ENCODE peak calls at places on chromosome 7, in four cellular contexts. O is H9, P is GM20000, V is neural crest cell. N is an unnamed sample.

GRCh38 chr7:6271091-6271658 is 1.2 kb downstream of the CYTH3 start:
- DNase-seq in V (no peak), P (peak; percentile 48), O (peak; percentile 41), N (no peak)

GRCh38 chr7:150325110-150325611 is 1.8 kb upstream of the ACTR3C start:
- DNase-seq in P (no peak), O (no peak), V (no peak), N (no peak)

GRCh38 chr7:142379445-142379844 is 121.6 kb upstream of the PRSS58 start:
- DNase-seq in P (no peak), V (no peak), O (no peak), N (no peak)

GRCh38 chr7:11427686-11428273 is 404.2 kb downstream of the THSD7A start:
- DNase-seq in O (no peak), P (peak; percentile 37), V (no peak), N (no peak)

GRCh38 chr7:41247128-41247865 is 455.6 kb downstream of the INHBA start:
- DNase-seq in V (no peak), O (no peak), P (no peak), N (no peak)

GRCh38 chr7:155979566-155979965 is 167.3 kb upstream of the SHH start:
- DNase-seq in P (no peak), O (no peak), V (no peak), N (no peak)

GRCh38 chr7:118327179-118327578 is 102.7 kb downstream of the ANKRD7 start:
- DNase-seq in O (no peak), V (no peak), P (no peak), N (no peak)

GRCh38 chr7:127717502-127718125 is 65.6 kb downstream of the SND1 start:
- DNase-seq in V (no peak), O (no peak), P (no peak), N (no peak)

GRCh38 chr7:74217455-74218342 is 7.9 kb downstream of the LAT2 start:
- DNase-seq in O (no peak), V (no peak), P (peak; percentile 63), N (no peak)

GRCh38 chr7:17552952-17553351 is 254.5 kb downstream of the AHR start:
- DNase-seq in P (no peak), V (no peak), O (no peak), N (no peak)

GRCh38 chr7:148299335-148299734 is 291.2 kb upstream of the C7orf33 start:
- DNase-seq in P (no peak), V (no peak), O (no peak), N (no peak)

GRCh38 chr7:64997164-64997908 is 6.5 kb upstream of the ZNF117 start:
- DNase-seq in P (no peak), V (no peak), O (no peak), N (no peak)

GRCh38 chr7:26863504-26864308 is 684 bp downstream of the SKAP2 start:
- DNase-seq in P (peak; percentile 31), V (peak; percentile 25), O (no peak), N (no peak)

GRCh38 chr7:27303021-27303420 is 60.4 kb downstream of the EVX1 start:
- DNase-seq in O (no peak), V (no peak), P (no peak), N (no peak)

GRCh38 chr7:90061077-90061476 is 93.2 kb upstream of the STEAP1 start:
- DNase-seq in V (no peak), O (no peak), P (no peak), N (no peak)

GRCh38 chr7:36937754-36938551 is 213.7 kb upstream of the AOAH start:
- DNase-seq in O (no peak), V (no peak), P (no peak), N (no peak)

GRCh38 chr7:150631866-150632864 is at the start of gene GIMAP6:
- DNase-seq in O (no peak), P (peak; percentile 53), V (no peak), N (no peak)

GRCh38 chr7:142519077-142519789 is 230.0 kb upstream of the PRSS1 start:
- DNase-seq in O (no peak), V (no peak), P (no peak), N (no peak)

GRCh38 chr7:130154501-130155317 is 50.5 kb downstream of the TMEM209 start:
- DNase-seq in P (no peak), V (no peak), O (peak; percentile 76), N (no peak)

GRCh38 chr7:33719059-33719581 is 186.2 kb upstream of the BMPER start:
- DNase-seq in P (no peak), O (no peak), V (no peak), N (no peak)

GRCh38 chr7:112877671-112878460 is 87.7 kb upstream of the TMEM168 start:
- DNase-seq in V (no peak), O (no peak), P (no peak), N (no peak)

GRCh38 chr7:63093481-63093880 is 905.2 kb upstream of the ZNF722 start:
- DNase-seq in O (no peak), P (no peak), V (no peak), N (no peak)

GRCh38 chr7:135213831-135214230 is 2.5 kb upstream of the WDR91 start:
- DNase-seq in V (no peak), O (no peak), P (no peak), N (no peak)

GRCh38 chr7:158829021-158829341 is 328 bp downstream of the ESYT2 start:
- DNase-seq in P (peak; percentile 84), O (peak; percentile 43), V (peak; percentile 48), N (peak; percentile 39)

GRCh38 chr7:6480323-6480660 is 32.5 kb upstream of the DAGLB start:
- DNase-seq in P (no peak), O (no peak), V (no peak), N (no peak)

GRCh38 chr7:23615331-23615730 is 18.1 kb downstream of the CCDC126 start:
- DNase-seq in O (no peak), P (no peak), V (no peak), N (no peak)

GRCh38 chr7:116772423-116772852 is 89.9 kb upstream of the CAPZA2 start:
- DNase-seq in O (no peak), P (no peak), V (no peak), N (no peak)

GRCh38 chr7:44278451-44279161 is 46.8 kb downstream of the CAMK2B start:
- DNase-seq in O (peak; percentile 18), V (no peak), P (no peak), N (no peak)

GRCh38 chr7:147759327-147759943 is 831.1 kb upstream of the C7orf33 start:
- DNase-seq in P (no peak), O (no peak), V (no peak), N (no peak)

GRCh38 chr7:111330235-111330523 is 232.1 kb downstream of the IMMP2L start:
- DNase-seq in V (no peak), P (no peak), O (no peak), N (no peak)

GRCh38 chr7:111324228-111324627 is 233.3 kb downstream of the LRRN3 start:
- DNase-seq in V (no peak), O (no peak), P (peak; percentile 2), N (no peak)

GRCh38 chr7:111333010-111333409 is 229.3 kb downstream of the IMMP2L start:
- DNase-seq in V (no peak), O (no peak), P (no peak), N (no peak)

DNA sequence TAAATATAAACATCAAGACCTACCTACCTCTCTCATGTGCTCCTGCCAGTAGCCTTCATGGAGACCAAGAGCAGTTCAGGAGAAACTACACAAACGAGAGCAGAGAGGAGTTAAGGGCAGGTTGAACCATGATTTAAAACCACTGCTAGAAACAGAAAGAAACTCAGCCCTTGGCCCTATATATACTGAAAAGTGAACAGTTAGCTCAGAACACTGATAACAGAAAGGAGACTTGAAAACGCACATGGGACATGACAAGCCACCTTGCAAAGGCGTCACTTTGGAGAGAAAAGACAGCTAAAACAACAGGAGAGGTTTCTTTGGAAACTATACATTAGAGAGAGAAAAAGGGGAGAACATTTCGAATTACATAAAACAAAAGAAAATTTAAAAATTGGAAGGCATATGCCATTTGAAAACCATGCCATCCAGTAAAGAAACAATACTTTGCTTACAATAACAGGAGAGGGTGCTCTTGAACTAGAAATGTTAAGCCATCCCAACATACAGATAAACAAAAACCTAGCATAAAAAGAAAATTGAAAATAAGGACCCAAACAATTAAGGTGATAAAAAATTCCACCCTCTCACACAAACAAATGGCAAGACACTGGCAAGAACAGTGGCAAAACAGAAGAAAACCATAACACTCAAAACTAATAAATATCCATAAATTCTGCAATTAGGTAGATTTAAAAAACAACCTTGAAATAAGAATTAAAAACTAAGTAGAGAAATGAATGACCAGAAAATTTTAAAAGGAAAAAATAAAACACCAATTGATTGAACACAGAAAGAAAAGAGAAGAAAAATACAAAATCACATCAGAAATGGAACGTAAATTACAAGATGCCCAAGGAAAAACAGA is 232.7 kb downstream of the IMMP2L start:
- DNase-seq in V (no peak), O (no peak), P (no peak), N (no peak)
- TF ChIP-seq CTCF in V (no peak), O (peak; percentile 44), P (no peak), N (no peak)

DNA sequence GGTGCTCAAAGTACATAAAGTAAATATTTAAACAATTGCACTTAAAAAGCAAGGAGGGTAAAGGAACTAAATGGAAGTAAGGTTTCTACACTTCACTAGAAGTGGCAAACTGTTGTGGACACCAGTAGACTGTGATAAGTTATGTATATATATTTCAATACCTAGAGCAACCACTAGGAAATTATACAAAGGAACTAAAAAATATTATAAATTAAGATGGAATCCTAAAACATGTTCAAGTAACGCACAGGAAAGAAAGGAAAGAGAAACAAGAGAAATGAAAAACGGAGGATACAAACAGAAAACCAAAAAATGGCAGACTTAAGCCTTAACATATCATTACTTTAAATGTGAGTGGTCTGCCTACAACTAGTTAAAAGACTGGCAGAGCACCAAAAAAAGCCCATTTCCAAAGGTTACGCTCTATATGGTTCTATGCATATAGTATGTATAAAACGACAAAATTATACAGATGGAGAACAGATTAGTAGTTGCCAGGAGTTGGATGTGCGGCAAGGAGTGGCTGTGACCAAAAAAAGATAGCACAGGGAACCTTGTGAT is 19.0 kb downstream of the VPS41 start:
- DNase-seq in O (no peak), V (no peak), P (no peak), N (no peak)
- TF ChIP-seq CTCF in O (peak; percentile 44), V (peak; percentile 59), P (no peak), N (peak; percentile 36)

GRCh38 chr7:119861385-119861784 is 411.6 kb upstream of the KCND2 start:
- DNase-seq in P (no peak), O (no peak), V (no peak), N (no peak)
- TF ChIP-seq CTCF in P (no peak), O (no peak), V (no peak), N (no peak)

GRCh38 chr7:35676211-35676610 is 18.7 kb downstream of the HERPUD2 start:
- DNase-seq in O (no peak), P (no peak), V (no peak), N (no peak)
- TF ChIP-seq CTCF in O (peak; percentile 24), P (no peak), V (no peak), N (no peak)

DNA sequence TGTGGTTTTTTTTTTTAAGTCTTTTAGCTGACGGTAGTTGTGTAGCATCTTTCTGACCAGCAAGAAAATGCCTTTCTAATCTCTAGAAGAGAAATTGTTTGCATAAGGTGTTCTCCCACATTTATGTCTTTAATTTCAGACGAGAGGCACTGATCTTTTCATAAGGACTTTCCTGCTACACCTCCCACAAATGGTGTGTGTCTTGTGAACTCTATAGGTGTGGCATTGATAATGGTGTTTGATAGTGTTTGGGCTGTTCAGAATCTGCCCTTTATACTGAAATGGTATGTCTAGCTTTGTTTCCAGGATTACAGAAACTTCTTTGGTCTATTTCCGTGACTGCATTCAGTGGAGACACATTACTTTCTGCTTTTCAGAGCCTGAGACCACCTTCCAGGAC is 21.6 kb upstream of the ATXN7L1 start:
- DNase-seq in V (no peak), O (no peak), P (no peak), N (no peak)
- TF ChIP-seq CTCF in V (no peak), O (no peak), P (no peak), N (no peak)